ENCODE peak calls at places on chromosomes 4 and X, in six cellular contexts. R is kidney epithelial cell, V is Calu3, H is nephron progenitor cell, A is GM20000, W is mucosa of descending colon. S is an unnamed sample.

GRCh38 chr4:76546282-76547166 is 111.5 kb downstream of the SHROOM3 start:
- DNase-seq in R (peak; percentile 90), V (peak; percentile 49), H (no peak), A (no peak), W (no peak), S (no peak)

GRCh38 chr4:70559216-70559830 is 32.7 kb upstream of the AMBN start:
- DNase-seq in R (peak; percentile 5), V (peak; percentile 53), H (peak; percentile 59), A (peak; percentile 56), W (no peak), S (no peak)

GRCh38 chr4:84967292-84967651 is 782 bp upstream of the WDFY3 start:
- DNase-seq in R (no peak), V (no peak), H (no peak), A (no peak), W (no peak), S (no peak)

GRCh38 chrX:150683536-150684146 is 9.6 kb upstream of the MTMR1 start:
- DNase-seq in R (no peak), V (peak; percentile 32), H (no peak), A (peak; percentile 19), W (no peak), S (no peak)

GRCh38 chrX:110964761-110965160 is 131.2 kb upstream of the PAK3 start:
- DNase-seq in R (no peak), V (no peak), H (no peak), A (no peak), W (no peak), S (no peak)

GRCh38 chr4:1792832-1793495 is at the start of gene FGFR3:
- DNase-seq in R (no peak), V (peak; percentile 54), H (peak; percentile 77), A (peak; percentile 96), W (peak; percentile 76), S (no peak)

GRCh38 chrX:72201836-72202536 is 20.4 kb downstream of the PIN4 start:
- DNase-seq in R (no peak), V (no peak), H (no peak), A (no peak), W (no peak), S (no peak)

GRCh38 chr4:184884863-184885262 is 59.1 kb upstream of the ACSL1 start:
- DNase-seq in R (no peak), V (no peak), H (no peak), A (no peak), W (no peak), S (no peak)

GRCh38 chr4:165953181-165953580 is 80.1 kb downstream of the TLL1 start:
- DNase-seq in R (no peak), V (no peak), H (no peak), A (no peak), W (no peak), S (no peak)

GRCh38 chrX:11214346-11215190 is 78.6 kb upstream of the AMELX start:
- DNase-seq in R (no peak), V (no peak), H (no peak), A (no peak), W (no peak), S (no peak)

GRCh38 chrX:11210397-11210796 is 82.8 kb upstream of the AMELX start:
- DNase-seq in R (no peak), V (no peak), H (no peak), A (no peak), W (no peak), S (no peak)

GRCh38 chrX:11212741-11213140 is 80.5 kb upstream of the AMELX start:
- DNase-seq in R (no peak), V (no peak), H (no peak), A (no peak), W (no peak), S (no peak)

GRCh38 chrX:11209798-11210197 is 83.4 kb upstream of the AMELX start:
- DNase-seq in R (no peak), V (no peak), H (no peak), A (no peak), W (no peak), S (no peak)

DNA sequence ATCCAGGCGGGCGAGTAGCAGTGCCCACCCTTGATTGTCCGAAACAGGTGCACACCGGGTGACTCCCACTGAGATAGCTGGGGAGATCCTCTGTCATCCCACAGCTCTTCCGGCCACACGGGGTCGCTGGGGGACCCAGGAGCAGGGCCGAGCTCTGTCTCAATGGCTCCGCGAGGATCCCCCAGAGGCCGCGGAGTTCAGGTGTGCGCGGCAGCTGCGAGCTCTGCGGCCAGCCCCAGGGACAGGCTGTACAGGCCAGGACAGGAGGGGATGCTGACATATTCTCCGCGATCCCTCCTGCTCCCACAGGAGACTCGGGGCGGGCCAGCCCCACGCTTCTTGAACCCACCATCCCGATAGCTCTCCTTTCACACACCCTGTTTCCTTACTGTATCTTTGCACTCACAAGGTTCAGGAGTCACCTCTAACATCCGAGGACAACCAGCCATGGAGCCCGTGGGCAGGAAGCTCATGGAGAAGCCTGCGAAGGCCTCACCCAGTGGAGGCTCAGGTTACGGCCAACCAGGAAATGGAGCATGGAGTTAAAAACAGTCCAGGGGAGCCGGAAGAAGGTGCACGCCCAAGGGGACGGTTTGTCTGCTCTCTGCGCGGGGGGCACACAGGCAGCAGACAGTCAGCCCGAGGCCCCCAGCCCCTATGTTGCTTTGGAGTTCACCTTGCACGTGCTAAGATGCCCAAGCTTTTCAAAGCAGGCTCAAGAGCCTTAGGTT is 77.9 kb upstream of the AMELX start:
- DNase-seq in R (no peak), V (no peak), H (no peak), A (no peak), W (no peak), S (no peak)
- TF ChIP-seq CTCF in R (no peak), V (no peak), H (no peak), A (no peak), W (no peak), S (no peak)

DNA sequence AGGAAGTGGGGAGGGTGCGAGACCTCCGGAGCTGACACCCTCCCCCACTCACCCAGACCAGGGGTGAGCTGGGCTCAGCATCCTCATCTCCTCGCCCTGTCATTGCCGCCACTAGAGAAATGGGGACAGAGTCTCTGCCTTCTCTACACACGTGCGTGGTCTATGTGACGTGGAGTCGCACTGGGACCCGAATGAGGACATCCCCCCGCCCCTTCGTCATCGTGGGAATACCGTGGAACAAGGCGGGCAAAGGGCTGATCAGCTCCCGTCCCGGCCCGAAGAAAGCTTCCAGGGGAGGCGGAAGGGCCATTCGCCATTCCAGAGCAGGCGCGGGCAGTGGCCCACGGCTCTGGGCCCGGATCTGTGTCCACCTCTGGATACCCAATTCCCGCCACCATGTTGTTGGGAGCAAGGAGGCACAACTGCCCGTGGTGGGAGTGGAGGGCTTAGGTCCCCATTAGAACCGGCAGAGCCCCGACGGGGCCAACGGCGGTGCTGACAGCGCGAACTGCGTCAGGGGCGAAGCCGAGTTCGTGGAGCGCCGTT is 12.0 kb downstream of the HMX1 start:
- DNase-seq in R (no peak), V (no peak), H (no peak), A (no peak), W (no peak), S (no peak)
- TF ChIP-seq CTCF in R (no peak), V (no peak), H (no peak), A (no peak), W (no peak), S (no peak)

GRCh38 chr4:96483308-96484030 is 643.6 kb downstream of the PDHA2 start:
- DNase-seq in R (no peak), V (no peak), H (no peak), A (no peak), W (no peak), S (no peak)

DNA sequence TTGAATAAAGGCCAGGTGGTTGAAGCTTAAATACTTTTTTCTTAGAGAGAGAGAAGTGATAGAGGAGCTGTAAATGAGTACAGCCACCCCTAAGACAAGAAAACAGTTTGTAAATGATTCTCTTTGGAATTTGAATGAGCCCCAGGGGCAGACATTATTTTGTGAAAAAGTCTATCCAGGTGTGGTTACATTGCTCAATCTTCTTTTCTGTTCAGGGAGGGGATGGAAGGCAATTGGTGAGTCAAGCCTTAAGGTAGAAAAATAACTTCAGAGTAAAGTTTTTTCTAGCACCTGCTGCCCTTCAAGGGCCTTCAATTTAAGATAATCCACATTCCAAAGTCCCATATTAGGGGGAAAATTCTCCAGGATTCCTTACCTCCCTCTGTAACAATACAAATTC is 646.7 kb downstream of the PDHA2 start:
- DNase-seq in R (no peak), V (no peak), H (no peak), A (no peak), W (no peak), S (no peak)
- TF ChIP-seq CTCF in R (no peak), V (no peak), H (no peak), A (no peak), W (no peak), S (no peak)

GRCh38 chrX:12269484-12269883 is 131.2 kb downstream of the FRMPD4 start:
- DNase-seq in R (no peak), V (no peak), H (no peak), A (no peak), W (no peak), S (no peak)
- TF ChIP-seq CTCF in R (no peak), V (no peak), H (no peak), A (no peak), W (no peak), S (no peak)

GRCh38 chr4:51843309-51844156 is 580 bp downstream of the DCUN1D4 start:
- DNase-seq in R (no peak), V (peak; percentile 39), H (peak; percentile 71), A (peak; percentile 84), W (peak; percentile 81), S (peak; percentile 67)

GRCh38 chr4:51840791-51841190 is 2.2 kb upstream of the DCUN1D4 start:
- DNase-seq in R (no peak), V (no peak), H (no peak), A (no peak), W (no peak), S (no peak)

GRCh38 chr4:51844157-51845054 is 1.5 kb downstream of the DCUN1D4 start:
- DNase-seq in R (peak; percentile 79), V (peak; percentile 84), H (peak; percentile 86), A (peak; percentile 86), W (peak; percentile 94), S (peak; percentile 73)

GRCh38 chr4:51842167-51842553 is 793 bp upstream of the DCUN1D4 start:
- DNase-seq in R (no peak), V (no peak), H (peak; percentile 31), A (peak; percentile 16), W (peak; percentile 45), S (no peak)

DNA sequence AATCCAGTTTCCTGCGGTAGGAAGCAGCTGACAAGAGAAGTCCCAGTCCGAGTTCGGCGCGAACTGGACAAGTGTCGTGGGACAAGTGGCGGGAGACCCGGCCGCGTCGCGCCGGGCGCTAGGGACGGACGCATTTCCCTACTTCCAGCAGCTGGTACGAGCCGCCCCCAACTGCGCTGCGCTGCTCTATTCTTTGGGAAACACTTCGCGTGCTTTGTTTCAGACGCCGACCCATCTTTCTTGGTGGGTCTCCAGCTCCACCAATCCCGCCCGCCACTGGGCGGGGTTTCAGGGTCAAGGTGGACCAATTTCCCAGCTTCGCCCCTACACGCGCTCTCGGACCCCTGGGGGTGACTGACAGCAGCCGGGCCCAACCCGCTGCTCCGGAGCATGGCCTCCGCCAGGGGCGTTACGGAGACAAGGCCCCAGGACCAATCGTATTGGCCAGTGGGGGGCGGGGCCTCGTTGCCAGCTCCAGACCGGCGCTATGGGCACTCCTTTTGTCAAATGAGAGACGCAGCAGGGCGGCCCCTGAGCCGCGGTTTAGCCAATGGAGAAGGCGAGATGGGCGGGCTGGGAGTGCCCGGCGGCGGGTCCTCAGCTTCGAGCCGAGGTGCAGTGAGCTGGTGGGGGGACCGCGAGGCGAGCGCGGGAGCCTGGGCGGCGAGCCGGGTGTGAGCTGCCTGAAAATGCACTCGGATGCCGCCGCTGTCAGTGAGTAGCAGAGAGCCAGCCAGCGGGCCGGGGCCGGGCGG is at the start of gene DCUN1D4:
- DNase-seq in R (peak; percentile 97), V (peak; percentile 98), H (peak; percentile 100), A (peak; percentile 98), W (peak; percentile 100), S (peak; percentile 99)
- TF ChIP-seq CTCF in R (peak; percentile 36), V (no peak), H (no peak), A (no peak), W (peak; percentile 62), S (peak; percentile 75)